ENCODE peak calls at places on chromosomes 12 and 14, in seven cellular contexts. E is thoracic aorta; M is PC-9; G is suprapubic skin; A is transverse colon; K is psoas muscle; H is CD8-positive, alpha-beta T cell. Q is an unnamed sample.
A peak's percentile ranks its signal among the peaks of the same experiment; 100 is the strongest.

GRCh38 chr14:82313889-82314288 is 780.2 kb upstream of the SEL1L start:
- DNase-seq in E (no peak), M (no peak), G (no peak), A (no peak), K (no peak), H (no peak), Q (no peak)

GRCh38 chr14:73237219-73237785 is at the start of gene PAPLN:
- DNase-seq in E (no peak), M (peak; percentile 55), G (no peak), A (peak; percentile 61), K (peak; percentile 44), H (no peak), Q (no peak)

GRCh38 chr14:104051092-104051813 is 34.2 kb upstream of the ASPG start:
- DNase-seq in E (no peak), M (no peak), G (no peak), A (no peak), K (no peak), H (no peak), Q (no peak)

GRCh38 chr14:89911018-89911919 is 43.3 kb downstream of the EFCAB11 start:
- DNase-seq in E (no peak), M (no peak), G (no peak), A (peak; percentile 36), K (no peak), H (no peak), Q (no peak)

GRCh38 chr14:106631886-106632285 is 1105.5 kb downstream of the TMEM121 start:
- DNase-seq in E (no peak), M (no peak), G (no peak), A (no peak), K (no peak), H (no peak), Q (no peak)

GRCh38 chr12:50533971-50534370 is 29.2 kb downstream of the DIP2B start:
- DNase-seq in E (no peak), M (no peak), G (no peak), A (no peak), K (no peak), H (no peak), Q (no peak)

GRCh38 chr12:90337018-90337417 is 618.0 kb downstream of the CCER1 start:
- DNase-seq in E (no peak), M (no peak), G (no peak), A (no peak), K (no peak), H (no peak), Q (no peak)

GRCh38 chr12:16198884-16199283 is 78.6 kb downstream of the SLC15A5 start:
- DNase-seq in E (no peak), M (no peak), G (no peak), A (no peak), K (no peak), H (no peak), Q (no peak)

GRCh38 chr12:91817512-91817911 is 328.1 kb downstream of the BTG1 start:
- DNase-seq in E (no peak), M (peak; percentile 2), G (no peak), A (no peak), K (no peak), H (no peak), Q (no peak)

GRCh38 chr12:4700621-4701026 is 19.6 kb upstream of the GALNT8 start:
- DNase-seq in E (no peak), M (no peak), G (no peak), A (no peak), K (peak; percentile 69), H (no peak), Q (no peak)

GRCh38 chr14:23114669-23115491 is 4.2 kb downstream of the CEBPE start:
- DNase-seq in E (peak; percentile 33), M (peak; percentile 62), G (no peak), A (no peak), K (peak; percentile 52), H (no peak), Q (no peak)

GRCh38 chr14:50083467-50084337 is 32.7 kb downstream of the VCPKMT start:
- DNase-seq in E (no peak), M (no peak), G (no peak), A (no peak), K (no peak), H (no peak), Q (peak; percentile 48)

GRCh38 chr14:68549966-68550705 is 242.7 kb downstream of the ZFP36L1 start:
- DNase-seq in E (no peak), M (no peak), G (no peak), A (no peak), K (no peak), H (no peak), Q (no peak)

GRCh38 chr12:113877608-113878007 is 88.5 kb downstream of the RBM19 start:
- DNase-seq in E (no peak), M (no peak), G (no peak), A (no peak), K (no peak), H (no peak), Q (no peak)

GRCh38 chr12:44852483-44852882 is 23.6 kb downstream of the NELL2 start:
- DNase-seq in E (no peak), M (no peak), G (no peak), A (no peak), K (no peak), H (no peak), Q (no peak)

GRCh38 chr14:76456200-76456599 is 80.3 kb downstream of the ESRRB start:
- DNase-seq in E (no peak), M (peak; percentile 15), G (no peak), A (no peak), K (no peak), H (no peak), Q (no peak)

GRCh38 chr12:76144253-76144564 is 59.7 kb upstream of the NAP1L1 start:
- DNase-seq in E (no peak), M (peak; percentile 10), G (no peak), A (peak; percentile 11), K (no peak), H (peak; percentile 3), Q (no peak)

GRCh38 chr14:75861161-75861621 is 120.6 kb downstream of the TGFB3 start:
- DNase-seq in E (no peak), M (no peak), G (no peak), A (no peak), K (no peak), H (no peak), Q (no peak)

DNA sequence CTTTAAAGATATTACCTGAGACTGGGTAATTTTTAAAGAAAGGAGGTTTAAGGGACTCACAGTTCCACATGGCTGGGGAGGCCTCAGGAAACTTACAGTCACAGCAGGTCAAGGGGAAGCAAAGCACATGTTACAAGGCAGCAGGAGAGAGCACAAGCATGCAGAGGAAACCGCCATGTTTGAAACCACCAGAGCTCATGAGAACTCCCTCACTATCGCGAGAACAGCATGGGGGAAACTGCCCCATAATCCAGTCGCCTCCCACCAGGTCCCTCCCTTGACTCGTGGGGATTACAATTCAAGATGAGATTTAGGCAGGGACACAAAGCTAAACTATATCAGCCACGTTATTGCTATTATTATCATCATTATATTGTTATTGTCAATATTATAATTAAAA is 138.8 kb downstream of the RIMBP2 start:
- DNase-seq in E (no peak), M (no peak), G (no peak), A (no peak), K (no peak), H (no peak), Q (no peak)
- H3K27ac ChIP-seq in E (no peak overlapping the region), M (no peak overlapping the region), G (no peak overlapping the region), A (no peak overlapping the region), K (no peak overlapping the region), H (no peak overlapping the region), Q (no peak overlapping the region)

DNA sequence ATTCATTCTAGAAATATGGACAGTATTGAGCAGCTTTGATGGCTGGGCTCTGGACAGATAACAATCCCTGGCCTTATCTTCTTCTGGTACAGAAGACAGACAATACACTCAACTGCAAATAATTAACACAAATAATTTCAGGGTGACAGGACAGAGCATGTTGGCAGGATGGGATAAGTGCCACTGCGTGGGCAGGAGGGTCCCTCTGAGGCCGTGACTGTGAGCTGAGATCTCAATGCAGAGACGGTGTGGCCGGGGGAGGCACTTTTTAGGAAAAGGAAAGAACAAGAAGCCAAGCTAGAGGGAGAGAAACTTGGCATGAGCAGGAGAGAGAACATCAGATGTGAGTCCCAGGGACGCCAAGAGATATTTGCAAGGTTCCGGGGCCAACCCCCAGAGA is 8.1 kb downstream of the SYNE3 start:
- DNase-seq in E (no peak), M (no peak), G (peak; percentile 52), A (no peak), K (no peak), H (no peak), Q (no peak)
- H3K4me1 ChIP-seq in E (peaks cover 43% of the 10 kb centered on the region), M (peaks cover 20% of the 10 kb centered on the region), G (peaks cover 81% of the 10 kb centered on the region), A (peaks cover 11% of the 10 kb centered on the region), K (peaks cover 60% of the 10 kb centered on the region), H (peaks cover 47% of the 10 kb centered on the region), Q (peaks cover 63% of the 10 kb centered on the region)

GRCh38 chr12:120844297-120844696 is 59.9 kb downstream of the SPPL3 start:
- DNase-seq in E (no peak), M (no peak), G (no peak), A (no peak), K (no peak), H (no peak), Q (no peak)
- H3K27ac ChIP-seq in E (no peak overlapping the region), M (no peak overlapping the region), G (no peak overlapping the region), A (no peak overlapping the region), K (no peak overlapping the region), H (no peak overlapping the region), Q (no peak overlapping the region)

GRCh38 chr14:21043387-21044105 is 1.4 kb downstream of the RNASE7 start:
- DNase-seq in E (no peak), M (no peak), G (no peak), A (no peak), K (no peak), H (no peak), Q (no peak)
- H3K4me1 ChIP-seq in E (peaks cover 15% of the 10 kb centered on the region), M (peaks cover 15% of the 10 kb centered on the region), G (peaks cover 55% of the 10 kb centered on the region), A (peaks cover 37% of the 10 kb centered on the region), K (peaks cover 73% of the 10 kb centered on the region), H (no peaks in the 10 kb centered on the region), Q (peaks cover 6% of the 10 kb centered on the region)

DNA sequence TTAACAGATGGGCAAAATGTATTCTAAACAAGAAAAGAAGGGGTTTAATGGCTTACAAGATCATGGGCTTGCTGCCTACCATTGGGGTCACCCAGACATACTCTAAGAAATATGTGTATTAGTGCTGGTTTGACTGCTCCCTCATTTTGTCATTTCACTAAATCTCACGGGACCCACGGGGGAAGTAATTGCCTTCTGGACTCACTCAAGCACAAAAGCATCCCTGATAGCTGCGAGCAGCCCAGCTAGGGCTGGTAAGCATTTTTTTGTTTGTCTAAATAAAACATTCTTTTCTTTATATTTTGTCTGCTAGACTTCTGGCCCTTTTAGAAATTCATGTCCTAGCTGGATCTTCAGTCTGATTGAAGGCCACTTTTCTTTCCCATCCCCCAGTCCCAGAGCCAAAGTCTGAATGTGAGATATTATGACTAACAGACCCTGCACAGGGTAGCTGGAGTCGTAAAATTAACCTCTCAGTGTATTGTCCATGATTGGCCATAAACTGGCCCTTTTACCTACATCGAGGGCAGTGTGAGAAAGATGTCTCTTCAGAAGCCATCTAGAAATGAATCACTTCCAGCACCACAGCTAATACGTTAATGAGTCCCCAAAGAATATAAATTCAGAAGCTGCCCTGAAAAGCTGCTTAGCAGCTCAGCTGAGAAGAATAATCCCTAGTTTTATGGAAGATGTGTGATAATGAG is 55.4 kb upstream of the GTF2A1 start:
- DNase-seq in E (no peak), M (no peak), G (no peak), A (no peak), K (no peak), H (no peak), Q (no peak)
- H3K27ac ChIP-seq in E (no peak overlapping the region), M (no peak overlapping the region), G (no peak overlapping the region), A (no peak overlapping the region), K (peak overlapping the region; percentile 63), H (no peak overlapping the region), Q (no peak overlapping the region)

Q was measured in CD8-positive, alpha-beta memory T cell.